ENCODE peak calls at places on chromosomes 5 and 9, in eight cellular contexts. B is breast epithelium, J is neural progenitor cell, V is GM06990, E is tibial artery, C is small intestine, K is H7, S is brain microvascular endothelial cell. Z is an unnamed sample.

GRCh38 chr5:91787718-91788117 is 404.6 kb upstream of the ARRDC3 start:
- DNase-seq in C (no peak), J (no peak), V (no peak), E (no peak), B (no peak), K (no peak), S (no peak), Z (no peak)

GRCh38 chr9:110180386-110180712 is 27.6 kb downstream of the C9orf152 start:
- DNase-seq in K (no peak), E (no peak), C (no peak), S (no peak), V (no peak), J (no peak), B (no peak), Z (no peak)

GRCh38 chr5:92998456-92998855 is 582.6 kb downstream of the NR2F1-AS1 start:
- DNase-seq in B (no peak), K (no peak), C (no peak), S (no peak), V (no peak), J (no peak), E (no peak), Z (no peak)

GRCh38 chr5:11814373-11814772 is 89.9 kb downstream of the CTNND2 start:
- DNase-seq in K (no peak), J (no peak), V (no peak), E (no peak), S (no peak), C (no peak), B (no peak), Z (no peak)

GRCh38 chr9:91911681-91912080 is 38.3 kb downstream of the ROR2 start:
- DNase-seq in B (no peak), S (no peak), J (no peak), V (no peak), K (no peak), C (no peak), E (no peak), Z (no peak)

GRCh38 chr5:179344301-179345178 is 721 bp downstream of the ADAMTS2 start:
- DNase-seq in E (no peak), C (no peak), S (no peak), J (no peak), K (peak; percentile 84), B (no peak), V (no peak), Z (no peak)

GRCh38 chr9:14433841-14434511 is 120.0 kb upstream of the NFIB start:
- DNase-seq in C (peak; percentile 6), S (peak; percentile 73), B (no peak), E (no peak), V (peak; percentile 7), K (no peak), J (no peak), Z (no peak)

GRCh38 chr5:82073179-82073578 is 101.4 kb downstream of the ATG10 start:
- DNase-seq in B (no peak), E (no peak), V (no peak), C (no peak), K (no peak), S (peak; percentile 2), J (no peak), Z (no peak)

GRCh38 chr5:175444060-175444904 is at the start of gene DRD1:
- DNase-seq in C (peak; percentile 21), K (peak; percentile 93), S (no peak), E (no peak), J (peak; percentile 85), V (peak; percentile 38), B (no peak), Z (no peak)

GRCh38 chr5:74296685-74297084 is 343.8 kb downstream of the ENC1 start:
- DNase-seq in V (no peak), J (no peak), S (peak; percentile 71), B (no peak), C (no peak), E (no peak), K (no peak), Z (no peak)

GRCh38 chr5:122480146-122480545 is 168.1 kb downstream of the SNCAIP start:
- DNase-seq in S (no peak), C (peak; percentile 64), B (no peak), E (no peak), J (no peak), K (no peak), V (no peak), Z (no peak)

GRCh38 chr5:74865799-74866652 is at the start of gene FAM169A:
- DNase-seq in S (no peak), E (no peak), V (peak; percentile 42), C (peak; percentile 48), K (peak; percentile 85), J (peak; percentile 84), B (no peak), Z (no peak)

GRCh38 chr5:118984602-118985001 is 3.7 kb downstream of the DTWD2 start:
- DNase-seq in J (no peak), B (no peak), C (no peak), S (no peak), V (no peak), E (no peak), K (no peak), Z (no peak)

GRCh38 chr5:118981783-118982182 is 6.6 kb downstream of the DTWD2 start:
- DNase-seq in C (no peak), E (no peak), S (no peak), B (no peak), V (no peak), J (no peak), K (no peak), Z (no peak)

GRCh38 chr5:118980017-118980416 is 8.3 kb downstream of the DTWD2 start:
- DNase-seq in V (no peak), E (no peak), K (no peak), S (no peak), B (no peak), C (no peak), J (no peak), Z (no peak)

DNA sequence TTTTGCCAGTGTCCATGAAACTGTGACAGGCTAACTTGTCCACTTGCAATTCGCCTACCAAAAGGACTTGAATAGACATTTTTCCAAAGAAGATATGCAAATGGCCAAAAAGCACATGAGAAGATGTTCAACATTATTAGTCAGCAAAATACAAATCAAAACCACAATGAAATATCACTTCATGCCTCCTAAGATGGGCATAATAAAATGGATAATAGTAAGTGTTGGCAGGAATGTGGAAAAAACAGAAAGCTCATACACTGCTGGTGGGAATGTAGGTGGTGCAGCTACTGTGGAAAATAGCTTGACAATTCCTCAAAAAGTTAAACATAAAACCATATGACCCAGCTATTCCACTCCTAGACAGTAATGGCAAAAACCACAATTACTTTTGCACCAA is 7.9 kb downstream of the DTWD2 start:
- DNase-seq in S (no peak), J (no peak), B (no peak), C (no peak), K (no peak), V (no peak), E (no peak), Z (no peak)
- H3K36me3 ChIP-seq in S (no peaks in the 10 kb centered on the region), J (no peaks in the 10 kb centered on the region), B (no peaks in the 10 kb centered on the region), C (no peaks in the 10 kb centered on the region), K (no peaks in the 10 kb centered on the region), V (no peaks in the 10 kb centered on the region), E (no peaks in the 10 kb centered on the region), Z (no peaks in the 10 kb centered on the region)

GRCh38 chr9:127912882-127913281 is 4.0 kb downstream of the ST6GALNAC4 start:
- DNase-seq in B (no peak), J (no peak), S (no peak), E (no peak), V (no peak), K (no peak), C (peak; percentile 83), Z (no peak)
- H3K36me3 ChIP-seq in B (no peaks in the 10 kb centered on the region), J (no peaks in the 10 kb centered on the region), S (peaks cover 32% of the 10 kb centered on the region), E (peaks cover 57% of the 10 kb centered on the region), V (peaks cover 38% of the 10 kb centered on the region), K (peaks cover 1% of the 10 kb centered on the region), C (no peaks in the 10 kb centered on the region), Z (peaks cover 35% of the 10 kb centered on the region)

GRCh38 chr5:7908317-7908716 is 39.4 kb downstream of the MTRR start:
- DNase-seq in S (no peak), B (no peak), J (no peak), E (no peak), K (no peak), C (no peak), V (no peak), Z (no peak)
- H3K36me3 ChIP-seq in S (no peaks in the 10 kb centered on the region), B (peaks cover 8% of the 10 kb centered on the region), J (peaks cover 19% of the 10 kb centered on the region), E (peaks cover 16% of the 10 kb centered on the region), K (no peaks in the 10 kb centered on the region), C (peaks cover 9% of the 10 kb centered on the region), V (peaks cover 3% of the 10 kb centered on the region), Z (peaks cover 16% of the 10 kb centered on the region)

GRCh38 chr5:131321066-131321465 is 57.2 kb downstream of the CDC42SE2 start:
- DNase-seq in S (no peak), B (no peak), V (no peak), E (no peak), J (no peak), C (no peak), K (no peak), Z (no peak)

GRCh38 chr5:131323378-131323777 is 59.5 kb downstream of the CDC42SE2 start:
- DNase-seq in J (no peak), E (no peak), K (no peak), V (no peak), C (no peak), S (no peak), B (no peak), Z (no peak)

GRCh38 chr5:131328536-131329186 is 64.8 kb downstream of the CDC42SE2 start:
- DNase-seq in V (no peak), B (no peak), J (no peak), E (no peak), K (no peak), S (peak; percentile 17), C (peak; percentile 78), Z (no peak)

GRCh38 chr5:131322926-131323325 is 59.1 kb downstream of the CDC42SE2 start:
- DNase-seq in B (no peak), J (no peak), C (no peak), V (no peak), S (no peak), K (no peak), E (no peak), Z (no peak)

DNA sequence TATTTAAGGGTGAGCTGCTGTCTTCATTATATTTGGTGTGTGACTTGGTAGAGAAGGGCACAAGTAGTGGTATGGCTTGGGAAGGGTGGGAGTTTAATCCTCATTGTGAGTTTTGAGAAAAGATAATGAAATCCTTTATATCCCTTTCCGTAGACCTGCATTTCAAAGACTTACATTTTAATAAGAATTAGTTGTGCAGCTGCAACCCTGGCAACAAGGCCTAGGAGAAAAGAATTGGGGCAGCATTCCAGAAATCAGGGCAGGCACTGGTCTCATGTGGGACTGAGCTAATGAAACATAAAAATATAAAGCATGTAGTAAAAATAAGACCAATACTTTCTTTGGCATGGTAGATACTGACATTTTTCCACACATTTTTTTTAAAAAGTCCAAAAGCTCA is 60.5 kb downstream of the CDC42SE2 start:
- DNase-seq in B (no peak), V (no peak), S (no peak), C (no peak), J (peak; percentile 44), E (no peak), K (no peak), Z (no peak)
- H3K36me3 ChIP-seq in B (no peaks in the 10 kb centered on the region), V (no peaks in the 10 kb centered on the region), S (no peaks in the 10 kb centered on the region), C (no peaks in the 10 kb centered on the region), J (no peaks in the 10 kb centered on the region), E (peaks cover under 1% of the 10 kb centered on the region), K (no peaks in the 10 kb centered on the region), Z (no peaks in the 10 kb centered on the region)

Z was measured in gastrocnemius medialis.